ENCODE peak calls at places on chromosome 6, in eight cellular contexts. T is HEK293T, J is DMS 273 treated with DMSO at 0.1 percent for 48 hours, D is T-helper 2 cell, S is NCI-H510A treated with DMSO at 0.1 percent for 48 hours, U is NCI-H1417, C is putamen, E is HT1080. L is an unnamed sample.

GRCh38 chr6:118558811-118559217 is 10.7 kb downstream of the PLN start:
- DNase-seq in T (no peak), J (no peak), D (no peak), S (no peak), U (no peak), C (no peak), E (peak), L (no peak)

GRCh38 chr6:100456178-100456880 is 8.4 kb downstream of the SIM1 start:
- DNase-seq in T (no peak), J (no peak), D (no peak), S (no peak), U (no peak), C (no peak), E (no peak), L (no peak)

GRCh38 chr6:128600397-128600951 is 80.1 kb upstream of the PTPRK start:
- DNase-seq in T (no peak), J (peak), D (no peak), S (no peak), U (peak), C (no peak), E (peak), L (no peak)

GRCh38 chr6:27752038-27752885 is 159.9 kb downstream of the OR2B2 start:
- DNase-seq in T (peak), J (peak), D (no peak), S (peak), U (peak), C (peak), E (peak), L (peak)

GRCh38 chr6:35084511-35085203 is 56.5 kb downstream of the TCP11 start:
- DNase-seq in T (no peak), J (no peak), D (no peak), S (no peak), U (no peak), C (no peak), E (no peak), L (no peak)

GRCh38 chr6:39778581-39779270 is 13.4 kb upstream of the DAAM2 start:
- DNase-seq in T (no peak), J (no peak), D (no peak), S (no peak), U (no peak), C (no peak), E (no peak), L (no peak)

GRCh38 chr6:68975064-68975463 is 340.0 kb downstream of the ADGRB3 start:
- DNase-seq in T (peak), J (peak), D (no peak), S (peak), U (peak), C (peak), E (peak), L (no peak)

GRCh38 chr6:104928141-104928540 is 28.8 kb upstream of the LIN28B start:
- DNase-seq in T (no peak), J (no peak), D (no peak), S (no peak), U (no peak), C (no peak), E (peak), L (no peak)

GRCh38 chr6:113495521-113495920 is 361.6 kb upstream of the MARCKS start:
- DNase-seq in T (no peak), J (no peak), D (no peak), S (no peak), U (no peak), C (no peak), E (peak), L (no peak)